ENCODE peak calls at places on chromosomes 12 and 14, in ten cellular contexts. B, W, V, J, G, F, H, P, D and M are unnamed samples. For H3K4me1, the result is how much of the 10 kb centered on the place peaks cover.

GRCh38 chr14:105203057-105203494 is 22.0 kb upstream of the NUDT14 start:
- DNase-seq in B (peak), W (peak), V (no peak), J (peak), G (peak), F (peak), H (peak), P (no peak), D (peak), M (peak)

GRCh38 chr12:45644521-45644920 is 85.0 kb upstream of the ARID2 start:
- DNase-seq in B (peak), W (no peak), V (no peak), J (no peak), G (no peak), F (no peak), H (no peak), P (no peak), D (no peak), M (no peak)

GRCh38 chr14:77035267-77035666 is 6.8 kb upstream of the IRF2BPL start:
- DNase-seq in B (no peak), W (no peak), V (no peak), J (no peak), G (no peak), F (no peak), H (no peak), P (no peak), D (no peak), M (no peak)

GRCh38 chr12:49264873-49265792 is at the start of gene TUBA1C:
- DNase-seq in B (peak), W (peak), V (peak), J (peak), G (peak), F (peak), H (peak), P (peak), D (peak), M (peak)

GRCh38 chr14:96445844-96446710 is 54.1 kb downstream of the AK7 start:
- DNase-seq in B (no peak), W (no peak), V (no peak), J (no peak), G (no peak), F (no peak), H (no peak), P (no peak), D (no peak), M (no peak)

GRCh38 chr14:36452850-36453249 is 67.2 kb downstream of the NKX2-1 start:
- DNase-seq in B (no peak), W (no peak), V (no peak), J (no peak), G (no peak), F (no peak), H (no peak), P (no peak), D (no peak), M (no peak)

GRCh38 chr12:153080-153746 is 60.7 kb downstream of the SLC6A12 start:
- DNase-seq in B (peak), W (peak), V (no peak), J (peak), G (peak), F (peak), H (peak), P (peak), D (peak), M (peak)

GRCh38 chr14:24392327-24393098 is 6.3 kb upstream of the NYNRIN start:
- DNase-seq in B (peak), W (peak), V (no peak), J (no peak), G (no peak), F (no peak), H (no peak), P (peak), D (no peak), M (no peak)

GRCh38 chr12:104288635-104289258 is 14.8 kb upstream of the EID3 start:
- DNase-seq in B (peak), W (peak), V (peak), J (peak), G (peak), F (peak), H (peak), P (peak), D (peak), M (peak)

GRCh38 chr14:74973003-74973614 is 17.7 kb upstream of the PGF start:
- DNase-seq in B (peak), W (no peak), V (no peak), J (peak), G (peak), F (no peak), H (peak), P (no peak), D (peak), M (peak)
- TF ChIP-seq POLR2A in B (no peak), W (no peak), V (no peak), J (no peak), G (no peak), F (no peak), H (no peak), P (no peak), D (no peak), M (no peak)

DNA sequence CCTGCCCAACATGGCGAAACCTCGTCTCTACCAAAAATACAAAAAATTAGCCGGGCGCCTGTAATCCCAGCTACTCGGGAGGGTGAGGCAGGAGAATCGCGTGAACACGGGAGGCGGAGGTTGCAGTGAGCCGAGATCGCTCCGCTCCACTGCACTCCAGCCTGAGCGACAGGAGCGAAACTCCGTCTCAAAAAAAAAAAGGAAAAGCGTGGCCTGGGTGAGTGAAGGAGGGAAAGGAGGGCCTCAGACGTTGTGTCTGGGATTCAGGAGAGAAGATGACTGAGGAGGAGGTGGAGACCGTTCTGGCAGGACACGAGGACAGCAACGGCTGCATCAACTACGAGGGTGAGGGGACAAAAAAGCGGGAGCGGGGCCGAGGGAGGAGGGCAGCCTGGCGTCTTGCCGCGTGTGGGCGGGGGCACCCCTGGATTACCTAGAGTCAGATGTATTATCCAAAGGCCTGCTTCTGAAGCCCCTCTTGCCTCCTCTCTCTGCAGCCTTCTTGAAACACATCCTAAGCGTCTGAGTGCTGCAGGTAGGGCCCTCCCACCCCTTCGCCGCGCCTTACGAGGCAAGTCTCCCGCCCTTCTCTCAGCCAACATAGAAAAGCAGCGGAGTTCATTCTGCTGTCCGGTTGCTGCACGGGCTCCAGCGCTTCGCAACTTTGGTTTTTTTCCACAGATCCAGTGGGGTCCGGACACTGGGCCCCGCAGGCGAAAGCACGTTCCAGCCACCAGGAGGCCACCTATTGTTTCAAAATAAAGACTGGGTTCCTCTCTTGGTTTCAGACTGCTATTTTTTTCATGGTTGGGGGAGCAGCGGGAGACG is 744 bp upstream of the MYL6 start:
- DNase-seq in B (peak), W (peak), V (no peak), J (peak), G (peak), F (peak), H (peak), P (peak), D (peak), M (peak)
- H3K4me1 ChIP-seq in B (under half), W (under half), V (under half), J (under half), G (under half), F (half or more), H (under half), P (under half), D (under half), M (under half)

GRCh38 chr12:6620885-6621274 is 13.7 kb upstream of the CHD4 start:
- DNase-seq in B (no peak), W (no peak), V (no peak), J (no peak), G (no peak), F (no peak), H (no peak), P (no peak), D (no peak), M (no peak)
- H3K27ac ChIP-seq in B (no peak), W (no peak), V (no peak), J (no peak), G (no peak), F (no peak), H (no peak), P (no peak), D (no peak), M (no peak)

DNA sequence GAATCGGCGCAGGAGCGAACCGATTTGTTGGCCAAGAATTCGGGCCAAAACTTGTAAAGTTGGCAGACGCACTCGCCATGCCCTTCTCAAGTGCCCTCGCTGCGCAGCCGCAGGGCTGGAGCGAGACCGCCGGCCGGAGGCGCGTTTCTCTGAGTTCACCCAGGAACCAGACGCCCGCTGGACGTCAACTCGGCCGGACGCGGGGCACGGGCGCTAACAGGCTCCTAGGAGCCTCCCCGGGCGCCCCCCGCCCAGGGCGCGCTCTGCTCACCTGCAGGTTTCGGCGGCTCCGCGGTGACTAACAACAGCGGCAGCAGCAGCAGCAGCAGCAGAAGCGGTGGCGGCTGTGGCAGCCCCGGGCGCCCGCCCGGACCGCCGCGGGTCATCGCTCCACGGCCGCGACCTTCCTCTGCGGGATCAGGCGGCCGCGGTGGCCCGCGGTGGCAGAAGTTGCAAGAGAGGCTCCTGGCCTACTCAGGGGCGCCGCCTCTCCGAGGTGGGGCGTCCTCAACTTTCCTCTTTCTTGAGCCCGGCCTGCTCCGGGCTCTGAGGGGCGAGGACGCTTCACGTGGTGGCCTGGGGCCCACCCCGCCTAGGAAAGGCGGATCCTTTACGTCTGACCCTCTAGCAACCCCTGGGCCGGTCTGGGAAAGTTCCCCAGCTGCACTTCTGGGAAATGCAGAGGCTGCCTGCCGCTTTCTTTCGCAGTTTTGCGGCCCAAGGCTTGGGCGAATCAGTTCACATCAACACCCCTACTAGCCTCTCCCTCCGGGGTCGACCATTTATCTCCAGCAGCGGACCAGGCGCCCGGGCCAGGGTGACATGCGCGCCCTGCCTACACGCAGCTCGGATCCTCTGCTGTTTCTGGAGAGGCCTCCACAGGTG is at the start of gene PLBD1:
- DNase-seq in B (no peak), W (peak), V (no peak), J (peak), G (peak), F (peak), H (peak), P (no peak), D (peak), M (peak)
- TF ChIP-seq POLR2A in B (no peak), W (peak), V (no peak), J (peak), G (peak), F (no peak), H (peak), P (no peak), D (no peak), M (no peak)

DNA sequence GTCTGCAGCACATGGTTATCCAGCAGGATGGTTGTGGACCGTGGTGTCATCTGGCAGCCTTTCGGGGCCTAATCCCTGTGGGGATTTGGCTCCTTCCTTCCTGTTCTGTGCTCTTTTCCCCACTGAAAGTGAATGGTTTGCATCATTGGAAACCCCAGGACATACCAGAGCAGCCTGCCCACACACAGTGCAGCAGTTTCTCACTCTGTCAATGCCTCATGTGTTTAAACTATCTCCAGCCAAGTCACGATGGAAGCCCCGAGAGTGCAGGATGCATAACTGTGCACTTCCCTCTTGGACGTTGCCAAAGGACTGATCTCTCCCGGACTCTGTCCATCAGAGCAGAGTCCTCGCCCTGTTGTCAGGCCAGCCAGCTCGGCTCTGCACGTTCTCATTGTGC is 29.0 kb upstream of the AMN start:
- DNase-seq in B (peak), W (no peak), V (peak), J (peak), G (no peak), F (peak), H (peak), P (no peak), D (peak), M (no peak)
- H3K4me1 ChIP-seq in B (under half), W (under half), V (under half), J (under half), G (under half), F (under half), H (under half), P (under half), D (under half), M (under half)

GRCh38 chr12:25694072-25694471 is 141.0 kb upstream of the LMNTD1 start:
- DNase-seq in B (peak), W (no peak), V (no peak), J (no peak), G (no peak), F (no peak), H (no peak), P (no peak), D (peak), M (no peak)
- H3K27ac ChIP-seq in B (no peak), W (no peak), V (no peak), J (no peak), G (no peak), F (no peak), H (no peak), P (no peak), D (no peak), M (no peak)